ENCODE peak calls at places on chromosomes 12 and 14, in seven cellular contexts. Y, B, A, S, U, L and J are unnamed samples.

GRCh38 chr14:65290830-65291229 is 121.7 kb upstream of the FUT8 start:
- DNase-seq in Y (no peak), B (no peak), A (no peak), S (no peak), U (peak), L (peak), J (no peak)

GRCh38 chr14:62213516-62213915 is 451.3 kb downstream of the SNAPC1 start:
- DNase-seq in Y (no peak), B (no peak), A (no peak), S (no peak), U (no peak), L (peak), J (no peak)

GRCh38 chr12:52310622-52311281 is 10.4 kb downstream of the KRT83 start:
- DNase-seq in Y (no peak), B (no peak), A (no peak), S (no peak), U (peak), L (no peak), J (no peak)

GRCh38 chr14:92409069-92409468 is 86.1 kb downstream of the SLC24A4 start:
- DNase-seq in Y (no peak), B (no peak), A (no peak), S (no peak), U (no peak), L (no peak), J (no peak)

GRCh38 chr12:51976376-51977160 is 25.1 kb downstream of the ACVR1B start:
- DNase-seq in Y (no peak), B (no peak), A (no peak), S (peak), U (peak), L (peak), J (no peak)

GRCh38 chr12:14171111-14171510 is 189.7 kb upstream of the GRIN2B start:
- DNase-seq in Y (peak), B (no peak), A (no peak), S (no peak), U (no peak), L (no peak), J (no peak)

GRCh38 chr12:25723921-25724491 is 170.9 kb upstream of the LMNTD1 start:
- DNase-seq in Y (no peak), B (no peak), A (no peak), S (no peak), U (peak), L (peak), J (no peak)

GRCh38 chr14:42950363-42950762 is 1343.7 kb downstream of the LRFN5 start:
- DNase-seq in Y (no peak), B (no peak), A (no peak), S (no peak), U (no peak), L (no peak), J (no peak)

GRCh38 chr12:124188561-124189405 is 106.1 kb upstream of the RFLNA start:
- DNase-seq in Y (no peak), B (no peak), A (peak), S (no peak), U (peak), L (no peak), J (no peak)

GRCh38 chr12:10361622-10362021 is 28.2 kb downstream of the KLRK1 start:
- DNase-seq in Y (no peak), B (no peak), A (no peak), S (no peak), U (no peak), L (peak), J (no peak)

GRCh38 chr14:74875941-74876913 is at the start of gene PROX2:
- DNase-seq in Y (no peak), B (no peak), A (no peak), S (no peak), U (no peak), L (no peak), J (no peak)

GRCh38 chr14:92973265-92973797 is 50.4 kb downstream of the CHGA start:
- DNase-seq in Y (no peak), B (peak), A (peak), S (peak), U (peak), L (peak), J (peak)

GRCh38 chr12:50425859-50426258 is 25.2 kb downstream of the LARP4 start:
- DNase-seq in Y (no peak), B (peak), A (no peak), S (no peak), U (no peak), L (no peak), J (no peak)

GRCh38 chr12:131096681-131097181 is 143.0 kb downstream of the ADGRD1 start:
- DNase-seq in Y (no peak), B (no peak), A (no peak), S (peak), U (no peak), L (no peak), J (no peak)

GRCh38 chr14:59161571-59162175 is 26.8 kb upstream of the DAAM1 start:
- DNase-seq in Y (peak), B (peak), A (no peak), S (no peak), U (peak), L (peak), J (no peak)

GRCh38 chr12:54601841-54602240 is 13.4 kb upstream of the PPP1R1A start:
- DNase-seq in Y (no peak), B (no peak), A (no peak), S (no peak), U (peak), L (no peak), J (no peak)

GRCh38 chr14:102998393-102998792 is 59.0 kb downstream of the CDC42BPB start:
- DNase-seq in Y (no peak), B (no peak), A (no peak), S (no peak), U (no peak), L (peak), J (no peak)

GRCh38 chr12:104201238-104202001 is 14.2 kb upstream of the TXNRD1 start:
- DNase-seq in Y (peak), B (peak), A (peak), S (peak), U (peak), L (peak), J (peak)